ENCODE peak calls at places on chromosome 10, in eight cellular contexts. G, B, J, O, R, Z, H and Q are unnamed samples.

GRCh38 chr10:125152646-125153368 is 7.6 kb downstream of the CTBP2 start:
- DNase-seq in R (no peak), H (peak; percentile 46), Z (no peak), B (no peak), O (no peak), J (no peak), G (peak; percentile 47), Q (peak; percentile 65)

GRCh38 chr10:115118346-115118745 is 25.2 kb downstream of the ATRNL1 start:
- DNase-seq in B (no peak), R (no peak), Z (no peak), J (no peak), O (no peak), H (no peak), G (no peak), Q (no peak)

GRCh38 chr10:129728246-129728820 is 235.7 kb downstream of the EBF3 start:
- DNase-seq in G (no peak), O (no peak), J (no peak), H (no peak), B (no peak), Z (no peak), R (no peak), Q (no peak)

GRCh38 chr10:124417846-124418725 is 637 bp downstream of the OAT start:
- DNase-seq in O (no peak), R (peak; percentile 59), H (peak; percentile 46), G (peak; percentile 65), B (peak; percentile 63), Z (peak; percentile 56), J (peak; percentile 66), Q (peak; percentile 60)

GRCh38 chr10:27997865-27998177 is 1.1 kb downstream of the ODAD2 start:
- DNase-seq in R (no peak), J (no peak), B (no peak), G (peak; percentile 1), H (no peak), Z (no peak), O (no peak), Q (no peak)

GRCh38 chr10:124149681-124150080 is 56.3 kb upstream of the CHST15 start:
- DNase-seq in G (no peak), J (no peak), O (no peak), Z (no peak), H (no peak), B (no peak), R (no peak), Q (no peak)

GRCh38 chr10:22554481-22555182 is 159.7 kb downstream of the PIP4K2A start:
- DNase-seq in Z (no peak), O (peak; percentile 15), G (peak; percentile 91), H (peak; percentile 82), J (no peak), B (no peak), R (no peak), Q (peak; percentile 61)

GRCh38 chr10:31030216-31030615 is 1.4 kb downstream of the ZNF438 start:
- DNase-seq in O (no peak), B (no peak), J (no peak), Z (no peak), R (no peak), H (no peak), G (peak; percentile 43), Q (no peak)

GRCh38 chr10:82953909-82954308 is 1078.9 kb downstream of the NRG3 start:
- DNase-seq in O (no peak), G (no peak), H (no peak), Z (no peak), B (no peak), J (no peak), R (no peak), Q (no peak)
- TF ChIP-seq CTCF in O (no peak), G (no peak), H (no peak), Z (no peak), B (no peak), J (peak; percentile 20), R (no peak), Q (no peak)

DNA sequence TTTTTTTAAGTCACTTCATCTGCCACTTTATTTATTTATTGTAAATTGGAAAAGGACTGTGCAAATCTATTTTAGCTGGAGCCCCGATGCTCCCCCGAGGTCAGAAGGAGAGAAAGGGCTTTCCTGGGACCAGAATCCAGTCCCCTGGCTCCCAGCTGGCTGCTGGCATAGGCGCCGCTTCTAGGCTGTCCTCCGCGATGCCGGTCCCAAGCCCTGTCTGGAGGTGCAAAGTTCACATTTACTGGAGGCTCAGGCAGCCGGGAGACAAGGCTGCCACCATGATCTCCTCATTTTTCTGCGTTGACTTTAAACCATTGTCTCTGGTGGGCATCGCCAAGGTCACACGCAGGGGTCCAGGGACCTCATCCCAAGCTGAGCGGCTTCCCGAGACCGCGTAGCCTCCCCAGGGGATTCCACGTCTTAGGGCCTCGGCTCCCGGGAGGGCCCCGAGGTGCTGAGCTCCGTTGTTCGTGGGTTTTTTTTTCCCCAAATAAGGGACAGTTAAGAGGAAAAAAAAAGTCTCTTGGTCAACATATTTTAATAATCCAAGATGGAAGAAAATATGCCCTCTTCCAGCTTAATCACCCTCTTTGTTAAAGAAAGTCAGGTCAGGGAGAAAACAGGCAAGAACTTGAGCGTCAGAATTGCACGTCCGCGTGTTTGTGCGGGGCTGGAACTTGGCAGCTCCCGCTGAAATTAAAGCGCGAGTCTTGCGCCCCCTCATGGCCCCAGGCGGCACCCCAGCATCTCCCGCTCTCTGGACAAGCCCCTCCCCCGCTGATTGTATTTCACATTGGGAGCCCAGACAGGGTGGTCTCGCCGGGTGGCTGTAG is 11.9 kb downstream of the RGR start:
- DNase-seq in R (peak; percentile 84), O (no peak), Z (peak; percentile 65), J (peak; percentile 72), B (peak; percentile 48), G (peak; percentile 42), H (no peak), Q (peak; percentile 46)
- TF ChIP-seq CTCF in R (peak; percentile 76), O (no peak), Z (no peak), J (peak; percentile 70), B (peak; percentile 44), G (peak; percentile 73), H (no peak), Q (peak; percentile 67)

GRCh38 chr10:7411671-7412481 is 1.0 kb upstream of the SFMBT2 start:
- DNase-seq in B (peak; percentile 26), O (no peak), H (no peak), J (no peak), R (peak; percentile 36), Z (no peak), G (no peak), Q (no peak)

GRCh38 chr10:7410306-7410799 is 481 bp downstream of the SFMBT2 start:
- DNase-seq in H (no peak), R (peak; percentile 47), J (no peak), O (no peak), Z (peak; percentile 11), B (peak; percentile 53), G (no peak), Q (peak; percentile 21)

GRCh38 chr10:7412482-7413251 is 1.8 kb upstream of the SFMBT2 start:
- DNase-seq in O (no peak), G (no peak), J (no peak), Z (no peak), R (peak; percentile 71), H (no peak), B (peak; percentile 62), Q (peak; percentile 45)

GRCh38 chr10:7409732-7410168 is 1.1 kb downstream of the SFMBT2 start:
- DNase-seq in J (no peak), Z (no peak), B (peak; percentile 56), H (peak; percentile 20), R (no peak), G (peak; percentile 21), O (no peak), Q (peak; percentile 8)

DNA sequence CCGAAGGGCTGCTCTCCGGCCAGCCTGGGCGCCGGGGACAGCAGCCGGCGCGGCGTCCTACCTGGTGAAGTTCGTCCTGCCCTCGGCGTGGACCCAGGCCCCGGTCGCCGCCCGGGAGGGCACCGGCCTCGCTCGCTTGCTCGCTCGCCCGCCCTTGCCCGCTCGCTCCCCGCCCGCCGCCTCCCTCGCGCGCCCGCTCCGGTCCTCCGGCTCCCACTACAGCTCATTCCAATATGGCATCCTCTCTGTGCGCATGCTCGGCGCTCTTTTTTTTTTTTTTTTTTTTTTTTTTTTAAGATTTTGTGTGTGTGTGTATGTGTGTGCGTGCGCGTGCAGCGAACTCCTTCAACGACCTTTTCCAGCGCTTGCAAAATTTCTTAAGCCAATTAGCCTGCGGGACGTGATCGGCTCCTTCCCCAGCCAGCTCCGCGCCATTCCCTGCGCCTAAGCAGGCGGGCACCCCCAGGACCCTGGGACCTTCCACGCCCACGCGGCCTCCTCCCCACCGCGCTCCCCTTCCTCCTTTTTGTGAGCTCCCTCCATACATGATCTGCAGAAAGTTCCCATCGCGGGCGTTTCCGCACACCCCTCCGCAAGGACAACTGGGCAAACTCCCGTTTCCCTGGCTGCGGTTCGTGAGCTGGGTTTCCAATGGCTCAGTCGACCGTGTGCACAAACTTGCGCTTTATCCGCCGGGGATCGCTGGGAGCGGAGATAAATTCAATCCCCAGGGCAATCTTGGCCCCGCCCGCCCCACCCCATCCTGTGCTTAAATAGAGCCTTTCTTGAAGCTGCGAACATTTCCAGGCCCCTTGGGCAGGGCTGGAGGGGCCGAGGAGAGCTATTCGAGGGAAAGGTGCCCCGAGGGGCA is at the start of gene SFMBT2:
- DNase-seq in J (no peak), O (no peak), H (peak; percentile 58), G (peak; percentile 66), Z (peak; percentile 44), B (peak; percentile 91), R (peak; percentile 77), Q (peak; percentile 64)
- TF ChIP-seq CTCF in J (no peak), O (no peak), H (no peak), G (no peak), Z (no peak), B (no peak), R (no peak), Q (no peak)

GRCh38 chr10:685613-686012 is 3.9 kb downstream of the DIP2C start:
- DNase-seq in O (no peak), Z (no peak), H (no peak), G (no peak), B (no peak), J (no peak), R (no peak), Q (no peak)

GRCh38 chr10:686155-686931 is 3.1 kb downstream of the DIP2C start:
- DNase-seq in B (no peak), H (no peak), Z (no peak), G (no peak), J (no peak), O (no peak), R (no peak), Q (no peak)

GRCh38 chr10:682931-683447 is 6.5 kb downstream of the DIP2C start:
- DNase-seq in H (no peak), J (no peak), B (no peak), R (no peak), Z (no peak), O (no peak), G (no peak), Q (no peak)

GRCh38 chr10:681670-682318 is 7.7 kb downstream of the DIP2C start:
- DNase-seq in H (no peak), R (no peak), B (no peak), G (no peak), Z (no peak), J (no peak), O (no peak), Q (no peak)

DNA sequence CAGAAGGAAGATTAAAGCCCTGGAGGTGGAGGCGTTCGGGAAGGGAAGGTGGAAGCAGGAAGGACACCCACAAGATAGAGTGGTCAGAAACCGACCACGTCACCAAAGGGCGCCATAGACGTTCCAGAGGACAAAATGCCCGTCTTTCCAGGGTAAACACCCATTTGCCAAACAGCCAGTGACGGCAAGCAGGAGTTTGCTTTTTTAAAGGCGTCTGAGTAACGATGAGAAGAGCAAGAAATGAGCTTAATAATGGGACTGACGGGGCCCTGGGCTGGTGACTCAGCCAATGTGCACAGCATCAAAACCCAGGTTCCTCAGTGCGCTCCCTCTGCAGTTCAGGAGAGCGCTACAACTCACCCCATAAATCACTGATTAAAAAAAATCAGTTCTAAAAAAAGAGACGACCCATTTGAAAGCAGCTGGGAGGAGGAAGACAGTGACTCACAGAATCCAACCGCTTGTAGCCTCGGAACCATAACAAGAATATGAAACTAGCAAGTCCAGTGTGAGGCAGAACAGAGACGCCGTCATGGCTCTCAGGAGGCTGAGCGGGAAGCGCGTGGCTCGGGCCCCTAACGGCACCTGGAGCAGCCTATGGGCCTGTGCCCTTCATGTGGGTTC is 5.9 kb downstream of the DIP2C start:
- DNase-seq in Z (no peak), B (no peak), G (peak; percentile 95), J (no peak), O (peak; percentile 53), H (peak; percentile 83), R (no peak), Q (no peak)
- TF ChIP-seq CTCF in Z (no peak), B (no peak), G (peak; percentile 30), J (no peak), O (peak; percentile 9), H (no peak), R (no peak), Q (no peak)